ENCODE peak calls at places on chromosome X, in six cellular contexts. K, X, W, O, S and R are unnamed samples. For H3K4me1, the result is how much of the 10 kb centered on the place peaks cover.

GRCh38 chrX:134184936-134185335 is 52.0 kb upstream of the CCDC160 start:
- DNase-seq in K (no peak), X (no peak), W (no peak), O (no peak), S (no peak), R (no peak)

GRCh38 chrX:70445876-70446275 is 1.2 kb downstream of the DLG3 start:
- DNase-seq in K (no peak), X (no peak), W (no peak), O (no peak), S (no peak), R (no peak)

GRCh38 chrX:144327515-144327914 is 443.6 kb downstream of the UBE2NL start:
- DNase-seq in K (no peak), X (no peak), W (no peak), O (no peak), S (no peak), R (no peak)

GRCh38 chrX:143634373-143634685 is 1.6 kb downstream of the SLITRK4 start:
- DNase-seq in K (no peak), X (no peak), W (no peak), O (no peak), S (no peak), R (no peak)

GRCh38 chrX:107440187-107440586 is 9.3 kb upstream of the FRMPD3 start:
- DNase-seq in K (no peak), X (no peak), W (no peak), O (no peak), S (no peak), R (no peak)

GRCh38 chrX:20974326-20974725 is 399.9 kb upstream of the CNKSR2 start:
- DNase-seq in K (no peak), X (no peak), W (no peak), O (no peak), S (no peak), R (no peak)

GRCh38 chrX:74461384-74461783 is 40.1 kb downstream of the SLC16A2 start:
- DNase-seq in K (no peak), X (no peak), W (no peak), O (no peak), S (no peak), R (no peak)

GRCh38 chrX:107619836-107620235 is 8.5 kb upstream of the PRPS1 start:
- DNase-seq in K (no peak), X (no peak), W (no peak), O (no peak), S (no peak), R (no peak)

GRCh38 chrX:124349054-124349453 is 2.7 kb downstream of the SH2D1A start:
- DNase-seq in K (no peak), X (no peak), W (no peak), O (no peak), S (no peak), R (no peak)

GRCh38 chrX:2577844-2578444 is 77.2 kb upstream of the DHRSX start:
- DNase-seq in K (no peak), X (no peak), W (no peak), O (no peak), S (no peak), R (no peak)

GRCh38 chrX:22136711-22137110 is 104.6 kb downstream of the PHEX start:
- DNase-seq in K (no peak), X (no peak), W (no peak), O (no peak), S (no peak), R (no peak)

GRCh38 chrX:45154462-45154861 is 46.2 kb downstream of the DIPK2B start:
- DNase-seq in K (no peak), X (no peak), W (no peak), O (no peak), S (no peak), R (no peak)

GRCh38 chrX:34915463-34916225 is 27.0 kb upstream of the FAM47B start:
- DNase-seq in K (no peak), X (no peak), W (no peak), O (no peak), S (no peak), R (no peak)

GRCh38 chrX:37755073-37755472 is 24.8 kb upstream of the CYBB start:
- DNase-seq in K (no peak), X (no peak), W (no peak), O (no peak), S (peak), R (no peak)

GRCh38 chrX:4182010-4182806 is 468.8 kb upstream of the PRKX start:
- DNase-seq in K (no peak), X (no peak), W (no peak), O (no peak), S (no peak), R (no peak)

GRCh38 chrX:38214551-38214950 is 6.1 kb downstream of the SRPX start:
- DNase-seq in K (no peak), X (no peak), W (no peak), O (no peak), S (no peak), R (no peak)

GRCh38 chrX:17192111-17192510 is 182.9 kb upstream of the NHS start:
- DNase-seq in K (no peak), X (no peak), W (no peak), O (no peak), S (no peak), R (no peak)

GRCh38 chrX:37809970-37810369 is 30.1 kb downstream of the CYBB start:
- DNase-seq in K (no peak), X (no peak), W (no peak), O (no peak), S (no peak), R (no peak)

GRCh38 chrX:135389717-135390116 is 32.0 kb upstream of the SMIM10L2A start:
- DNase-seq in K (no peak), X (no peak), W (no peak), O (no peak), S (no peak), R (no peak)

GRCh38 chrX:95675011-95675410 is 1009.6 kb upstream of the DIAPH2 start:
- DNase-seq in K (no peak), X (no peak), W (no peak), O (no peak), S (no peak), R (no peak)

GRCh38 chrX:21398424-21398823 is 24.2 kb downstream of the CNKSR2 start:
- DNase-seq in K (no peak), X (no peak), W (no peak), O (no peak), S (no peak), R (no peak)

GRCh38 chrX:3697701-3698279 is 15.7 kb downstream of the PRKX start:
- DNase-seq in K (peak), X (no peak), W (no peak), O (no peak), S (no peak), R (peak)

GRCh38 chrX:110853610-110854009 is 58.0 kb upstream of the CHRDL1 start:
- DNase-seq in K (no peak), X (no peak), W (no peak), O (no peak), S (no peak), R (peak)

GRCh38 chrX:120504569-120504968 is 35.5 kb upstream of the LAMP2 start:
- DNase-seq in K (no peak), X (no peak), W (no peak), O (no peak), S (no peak), R (no peak)

GRCh38 chrX:153490217-153490616 is 4.6 kb upstream of the BGN start:
- DNase-seq in K (no peak), X (no peak), W (no peak), O (no peak), S (no peak), R (no peak)

GRCh38 chrX:989959-990510 is 222.4 kb downstream of the CRLF2 start:
- DNase-seq in K (peak), X (peak), W (peak), O (peak), S (peak), R (peak)

GRCh38 chrX:132407704-132408103 is 81.1 kb downstream of the MBNL3 start:
- DNase-seq in K (no peak), X (no peak), W (no peak), O (no peak), S (no peak), R (no peak)

GRCh38 chrX:118346258-118347094 is 570 bp downstream of the WDR44 start:
- DNase-seq in K (peak), X (peak), W (peak), O (peak), S (no peak), R (peak)

GRCh38 chrX:9790866-9791265 is 4.6 kb downstream of the SHROOM2 start:
- DNase-seq in K (no peak), X (no peak), W (peak), O (no peak), S (no peak), R (no peak)

GRCh38 chrX:116378961-116379360 is 57.4 kb upstream of the SLC6A14 start:
- DNase-seq in K (no peak), X (no peak), W (no peak), O (no peak), S (no peak), R (no peak)

GRCh38 chrX:118823263-118824172 is at the start of gene ZCCHC12:
- DNase-seq in K (peak), X (peak), W (peak), O (no peak), S (no peak), R (no peak)

GRCh38 chrX:23505531-23506303 is 161.6 kb upstream of the PRDX4 start:
- DNase-seq in K (no peak), X (no peak), W (no peak), O (no peak), S (no peak), R (no peak)

GRCh38 chrX:131792789-131793462 is 230.2 kb upstream of the STK26 start:
- DNase-seq in K (peak), X (peak), W (peak), O (no peak), S (peak), R (peak)

GRCh38 chrX:108000751-108001150 is 18.6 kb upstream of the TEX13B start:
- DNase-seq in K (no peak), X (no peak), W (no peak), O (no peak), S (no peak), R (no peak)

GRCh38 chrX:17638731-17639130 is 98.6 kb upstream of the SCML1 start:
- DNase-seq in K (no peak), X (no peak), W (no peak), O (no peak), S (no peak), R (no peak)

GRCh38 chrX:41781500-41781899 is 57.5 kb downstream of the GPR82 start:
- DNase-seq in K (no peak), X (no peak), W (no peak), O (no peak), S (no peak), R (no peak)

GRCh38 chrX:11899091-11899490 is 141.1 kb downstream of the MSL3 start:
- DNase-seq in K (no peak), X (no peak), W (no peak), O (no peak), S (no peak), R (no peak)
- TF ChIP-seq POLR2AphosphoS5 in K (no peak), X (no peak), W (no peak), O (no peak), S (no peak), R (no peak)

GRCh38 chrX:65667157-65667502 is 324 bp upstream of the MSN start:
- DNase-seq in K (no peak), X (no peak), W (no peak), O (no peak), S (no peak), R (no peak)
- TF ChIP-seq POLR2A in K (no peak), X (no peak), W (no peak), O (no peak), S (no peak), R (no peak)

GRCh38 chrX:71626576-71626975 is 8.3 kb upstream of the CXCR3 start:
- DNase-seq in K (no peak), X (peak), W (peak), O (no peak), S (no peak), R (no peak)
- H3K4me1 ChIP-seq in K (under half), X (under half), W (under half), O (under half), S (half or more), R (under half)

DNA sequence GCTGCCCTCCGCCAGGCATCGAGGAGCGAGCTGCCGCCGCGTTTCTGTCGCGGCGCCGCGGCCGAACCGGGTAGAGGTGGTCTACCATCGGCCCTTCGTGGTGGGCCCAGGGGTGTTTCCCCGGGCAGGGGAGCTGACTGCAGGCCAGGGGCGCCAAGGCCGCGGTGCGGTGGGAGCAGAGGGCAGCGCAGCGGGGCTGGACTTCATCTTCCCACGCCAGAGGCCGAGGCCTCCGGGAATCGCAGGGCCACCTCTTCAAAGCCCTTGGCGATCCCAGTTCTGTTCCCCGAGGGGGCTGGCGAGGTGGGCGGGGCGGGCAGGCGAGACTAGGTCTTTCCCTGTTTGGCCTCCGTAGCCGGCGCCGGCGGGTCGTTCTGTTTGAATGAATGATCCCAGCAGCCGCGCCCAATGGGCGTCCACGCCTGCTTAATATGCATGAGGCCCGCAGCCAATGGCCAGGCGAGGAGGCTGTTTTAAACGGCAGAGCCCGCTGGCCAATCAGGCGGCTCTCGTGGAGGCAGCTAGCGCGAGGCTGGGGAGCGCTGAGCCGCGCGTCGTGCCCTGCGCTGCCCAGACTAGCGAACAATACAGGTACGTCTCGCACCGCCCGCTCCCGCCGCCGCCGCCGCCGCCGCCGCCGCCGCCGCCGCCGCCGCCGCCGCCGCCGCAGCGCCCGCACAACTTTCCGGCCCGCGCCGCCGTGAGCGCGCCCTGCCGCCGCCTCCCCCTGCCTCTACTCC is at the start of gene HMGB3:
- DNase-seq in K (peak), X (peak), W (peak), O (peak), S (peak), R (peak)
- TF ChIP-seq POLR2AphosphoS5 in K (no peak), X (peak), W (peak), O (no peak), S (no peak), R (no peak)

GRCh38 chrX:54640721-54641120 is 110.7 kb downstream of the GNL3L start:
- DNase-seq in K (no peak), X (no peak), W (no peak), O (no peak), S (no peak), R (peak)

GRCh38 chrX:54639018-54639345 is 109.0 kb downstream of the GNL3L start:
- DNase-seq in K (no peak), X (no peak), W (no peak), O (no peak), S (no peak), R (no peak)

GRCh38 chrX:54640103-54640428 is 110.0 kb downstream of the GNL3L start:
- DNase-seq in K (no peak), X (no peak), W (no peak), O (no peak), S (no peak), R (no peak)

GRCh38 chrX:54641530-54641929 is 111.5 kb downstream of the GNL3L start:
- DNase-seq in K (no peak), X (no peak), W (no peak), O (no peak), S (no peak), R (no peak)

DNA sequence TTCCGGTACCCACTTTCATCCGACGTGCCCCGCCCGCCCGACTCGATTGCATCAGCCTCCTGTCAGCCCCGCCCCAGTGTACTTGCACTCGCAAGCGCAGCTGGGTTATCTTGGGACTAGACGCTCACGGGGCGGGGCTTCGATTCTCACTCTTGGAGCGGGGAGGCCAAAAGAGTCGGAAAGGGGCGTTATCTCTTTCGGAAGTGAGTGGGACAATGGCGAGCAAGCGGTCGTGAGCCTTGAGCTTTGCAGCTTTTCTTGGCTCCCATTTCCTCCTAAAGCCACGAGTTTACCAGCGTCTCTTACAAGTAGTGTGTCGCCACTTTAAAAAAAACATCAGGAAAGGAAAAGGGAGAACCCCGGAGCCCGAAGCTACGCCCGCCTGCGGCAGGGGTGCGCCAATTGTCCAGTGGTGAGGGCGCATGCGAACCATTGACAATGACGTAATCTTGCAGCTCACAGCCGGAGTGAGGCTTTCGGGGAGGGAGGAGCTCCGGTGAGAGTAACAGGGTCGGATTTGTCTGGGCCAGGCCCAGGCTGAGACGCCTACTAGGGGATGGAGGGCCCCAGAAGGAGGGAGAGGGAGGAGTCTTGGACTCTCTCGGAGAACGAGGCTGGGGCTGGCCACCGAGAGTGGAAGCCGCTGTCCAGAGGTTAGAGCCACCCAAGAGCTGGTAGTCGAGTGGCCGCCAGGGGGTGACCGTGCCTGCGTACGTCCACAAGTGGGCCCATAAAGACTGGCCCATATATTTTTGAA is 109.5 kb downstream of the GNL3L start:
- DNase-seq in K (peak), X (peak), W (peak), O (peak), S (peak), R (peak)
- TF ChIP-seq POLR2A in K (no peak), X (no peak), W (no peak), O (peak), S (peak), R (no peak)

GRCh38 chrX:40148439-40149285 is 50.9 kb upstream of the BCOR start:
- DNase-seq in K (no peak), X (no peak), W (peak), O (no peak), S (no peak), R (no peak)
- H3K4me1 ChIP-seq in K (under half), X (under half), W (under half), O (under half), S (under half), R (under half)

GRCh38 chrX:47568656-47569295 is 7.8 kb downstream of the ARAF start:
- DNase-seq in K (no peak), X (no peak), W (no peak), O (no peak), S (no peak), R (no peak)
- TF ChIP-seq POLR2AphosphoS5 in K (no peak), X (no peak), W (no peak), O (no peak), S (no peak), R (no peak)

DNA sequence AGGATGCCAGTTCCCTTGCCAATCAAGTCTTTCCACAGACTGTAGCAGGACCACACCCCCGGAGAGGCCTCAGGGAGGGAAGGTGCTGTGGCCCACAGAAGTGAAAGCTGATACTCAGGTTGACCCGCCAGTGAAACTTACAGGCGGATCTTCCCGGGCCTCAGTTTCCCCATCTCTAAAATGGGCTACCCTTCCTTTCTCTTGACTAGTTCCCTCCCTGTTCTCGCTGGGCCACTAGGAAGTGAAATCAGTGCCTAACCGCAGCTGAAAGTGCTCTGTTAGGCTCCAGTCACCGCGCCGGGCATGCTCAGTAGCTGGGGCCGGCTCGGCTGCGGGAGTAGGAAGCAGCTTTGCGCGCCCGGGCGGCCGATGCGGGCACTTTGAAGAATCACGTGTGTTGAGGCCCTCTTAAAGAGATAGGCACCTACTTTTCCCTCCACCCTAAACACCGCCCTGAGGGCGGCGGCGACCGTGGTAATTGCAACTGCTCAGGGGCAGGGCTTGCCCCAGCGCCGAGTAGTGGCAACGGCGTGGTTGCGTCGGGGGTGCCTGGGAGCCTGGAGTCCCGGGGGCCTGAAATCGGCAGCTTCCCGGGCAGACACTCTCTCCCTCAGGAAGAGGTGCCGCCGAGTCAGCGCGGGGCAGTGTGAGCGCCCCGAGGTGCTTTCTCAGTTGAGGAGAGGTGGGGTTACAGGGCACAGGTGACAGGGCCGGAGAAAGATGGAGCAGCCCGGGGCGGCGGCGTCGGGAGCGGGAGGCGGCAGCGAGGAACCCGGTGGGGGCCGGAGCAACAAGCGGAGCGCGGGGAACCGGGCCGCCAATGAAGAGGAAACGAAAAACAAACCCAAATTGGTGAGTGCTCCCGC is at the start of gene DIAPH2:
- DNase-seq in K (peak), X (peak), W (peak), O (peak), S (peak), R (peak)
- TF ChIP-seq POLR2A in K (peak), X (no peak), W (no peak), O (no peak), S (peak), R (no peak)

GRCh38 chrX:13750812-13751211 is 16.3 kb downstream of the OFD1 start:
- DNase-seq in K (no peak), X (no peak), W (no peak), O (no peak), S (no peak), R (no peak)
- H3K4me1 ChIP-seq in K (under half), X (under half), W (under half), O (under half), S (under half), R (under half)